ENCODE peak calls at places on chromosomes 13 and 19, in ten cellular contexts. J is epithelial cell of esophagus, D is left lung, L is mucosa of descending colon, T is dorsolateral prefrontal cortex, C is A673, K is H1, I is psoas muscle, U is SK-N-SH, M is brain microvascular endothelial cell. B is an unnamed sample.

GRCh38 chr13:46121597-46122163 is 16.8 kb upstream of the CPB2 start:
- DNase-seq in J (no peak), D (no peak), L (no peak), T (no peak), C (no peak), K (no peak), I (no peak), U (no peak), M (no peak), B (no peak)

GRCh38 chr19:10946964-10947657 is 13.7 kb upstream of the SMARCA4 start:
- DNase-seq in J (no peak), D (no peak), L (no peak), T (no peak), C (peak; percentile 82), K (no peak), I (no peak), U (no peak), M (no peak), B (no peak)

GRCh38 chr19:681029-681626 is 4.9 kb downstream of the FSTL3 start:
- DNase-seq in J (peak; percentile 92), D (peak; percentile 95), L (peak; percentile 95), T (peak; percentile 83), C (peak; percentile 92), K (no peak), I (no peak), U (peak; percentile 97), M (no peak), B (peak; percentile 96)

GRCh38 chr13:113630804-113631203 is 27.2 kb downstream of the ATP4B start:
- DNase-seq in J (no peak), D (peak; percentile 10), L (peak; percentile 14), T (no peak), C (no peak), K (no peak), I (no peak), U (no peak), M (no peak), B (no peak)

GRCh38 chr19:17846146-17846545 is 1.6 kb downstream of the JAK3 start:
- DNase-seq in J (no peak), D (no peak), L (no peak), T (no peak), C (no peak), K (no peak), I (no peak), U (no peak), M (no peak), B (no peak)

GRCh38 chr19:29482855-29483640 is 42.7 kb upstream of the VSTM2B start:
- DNase-seq in J (no peak), D (no peak), L (no peak), T (peak; percentile 27), C (no peak), K (no peak), I (no peak), U (no peak), M (no peak), B (no peak)

GRCh38 chr19:5064896-5065295 is 96.0 kb downstream of the KDM4B start:
- DNase-seq in J (no peak), D (no peak), L (no peak), T (no peak), C (no peak), K (no peak), I (no peak), U (no peak), M (no peak), B (no peak)

GRCh38 chr19:54247106-54247930 is 4.7 kb upstream of the LILRA6 start:
- DNase-seq in J (no peak), D (no peak), L (no peak), T (no peak), C (no peak), K (no peak), I (no peak), U (no peak), M (no peak), B (no peak)

GRCh38 chr13:66036024-66036614 is 1194.0 kb downstream of the PCDH9 start:
- DNase-seq in J (peak; percentile 57), D (no peak), L (no peak), T (no peak), C (peak; percentile 0), K (no peak), I (no peak), U (no peak), M (no peak), B (peak; percentile 9)

GRCh38 chr19:38653028-38653571 is 5.7 kb downstream of the ACTN4 start:
- DNase-seq in J (peak; percentile 59), D (no peak), L (peak; percentile 66), T (no peak), C (no peak), K (no peak), I (no peak), U (no peak), M (no peak), B (peak; percentile 60)

DNA sequence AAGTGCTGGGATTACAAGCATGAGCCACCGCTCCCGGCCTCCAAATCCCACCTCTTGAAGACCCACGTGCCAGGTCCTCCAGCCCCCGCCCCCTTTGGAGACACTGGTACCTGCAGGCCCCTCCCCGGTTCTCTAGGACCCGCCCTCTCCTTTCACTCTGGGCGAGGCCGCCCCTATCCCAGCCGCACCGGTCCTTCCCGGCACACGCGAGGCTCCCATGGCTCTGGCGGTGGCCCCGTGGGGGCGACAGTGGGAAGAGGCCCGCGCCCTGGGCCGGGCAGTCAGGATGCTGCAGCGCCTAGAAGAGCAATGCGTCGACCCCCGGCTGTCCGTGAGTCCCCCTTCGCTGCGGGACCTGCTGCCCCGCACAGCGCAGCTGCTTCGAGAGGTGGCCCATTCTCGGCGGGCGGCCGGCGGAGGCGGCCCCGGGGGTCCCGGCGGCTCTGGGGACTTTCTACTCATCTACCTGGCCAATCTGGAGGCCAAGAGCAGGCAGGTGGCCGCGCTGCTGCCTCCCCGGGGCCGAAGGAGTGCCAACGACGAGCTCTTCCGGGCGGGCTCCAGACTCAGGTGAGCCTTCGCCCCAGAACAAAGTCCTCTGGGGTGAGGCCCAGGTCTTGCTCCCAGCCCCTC is at the start of gene CBLC:
- DNase-seq in J (peak; percentile 99), D (peak; percentile 66), L (peak; percentile 91), T (no peak), C (no peak), K (peak; percentile 92), I (no peak), U (peak; percentile 49), M (no peak), B (no peak)
- TF ChIP-seq CTCF in J (peak; percentile 1), D (no peak), L (no peak), T (no peak), C (no peak), K (peak; percentile 0), I (no peak), U (no peak), M (peak; percentile 22), B (no peak)

DNA sequence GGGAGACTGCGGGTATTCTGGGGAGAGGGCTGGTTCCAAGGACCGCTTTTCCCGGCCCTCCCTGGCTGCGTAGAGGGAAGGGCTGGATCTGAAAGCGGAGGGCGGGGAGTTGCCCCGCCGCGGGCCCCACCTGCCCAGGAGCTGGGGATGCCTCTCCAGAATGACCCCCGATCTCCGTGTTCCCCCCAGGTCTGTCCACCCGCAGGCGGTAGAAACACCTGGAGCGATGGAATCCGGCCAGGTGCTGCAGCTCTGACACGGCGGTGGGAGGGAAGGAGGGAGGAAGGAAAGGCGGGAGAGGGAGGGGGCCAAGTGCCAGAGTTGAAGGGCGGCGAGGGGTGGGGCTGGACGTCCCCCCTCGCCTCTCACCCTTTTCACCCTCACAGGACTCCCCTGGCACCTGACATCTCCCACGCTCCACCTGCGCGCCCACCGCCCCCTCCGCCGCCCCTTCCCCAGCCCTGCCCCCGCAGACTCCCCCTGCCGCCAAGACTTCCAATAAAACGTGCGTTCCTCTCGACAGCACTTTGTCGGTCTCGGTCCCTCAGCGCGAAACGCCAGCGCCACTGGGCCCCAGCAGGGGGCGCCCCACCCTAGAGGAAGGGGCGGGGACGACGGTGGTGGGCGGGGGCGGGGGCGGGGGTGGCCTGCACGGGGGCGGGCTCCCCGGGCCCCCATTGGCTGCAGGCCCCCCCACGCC is 374 bp upstream of the FXYD7 start:
- DNase-seq in J (peak; percentile 43), D (no peak), L (peak; percentile 74), T (no peak), C (peak; percentile 64), K (peak; percentile 86), I (no peak), U (peak; percentile 91), M (no peak), B (peak; percentile 63)
- H3K4me3 ChIP-seq in J (no peak overlapping the region), D (no peak overlapping the region), L (no peak overlapping the region), T (peak overlapping the region; percentile 69), C (peak overlapping the region; percentile 34), K (peak overlapping the region; percentile 55), I (no peak overlapping the region), U (no peak overlapping the region), M (no peak overlapping the region), B (no peak overlapping the region)

GRCh38 chr13:94662274-94662945 is 49.9 kb downstream of the SOX21 start:
- DNase-seq in J (no peak), D (no peak), L (no peak), T (no peak), C (no peak), K (no peak), I (no peak), U (peak; percentile 32), M (no peak), B (peak; percentile 5)

GRCh38 chr13:94657167-94657566 is 55.2 kb downstream of the SOX21 start:
- DNase-seq in J (peak; percentile 65), D (no peak), L (no peak), T (no peak), C (peak; percentile 4), K (no peak), I (no peak), U (no peak), M (peak; percentile 10), B (peak; percentile 66)

GRCh38 chr13:94661396-94661795 is 50.9 kb downstream of the SOX21 start:
- DNase-seq in J (no peak), D (no peak), L (no peak), T (no peak), C (no peak), K (no peak), I (no peak), U (no peak), M (no peak), B (no peak)

GRCh38 chr13:94658926-94659649 is 53.3 kb downstream of the SOX21 start:
- DNase-seq in J (peak; percentile 14), D (no peak), L (no peak), T (no peak), C (peak; percentile 30), K (no peak), I (no peak), U (no peak), M (no peak), B (no peak)

GRCh38 chr13:94660695-94661324 is 51.5 kb downstream of the SOX21 start:
- DNase-seq in J (peak; percentile 22), D (no peak), L (no peak), T (no peak), C (peak; percentile 51), K (no peak), I (no peak), U (peak; percentile 13), M (peak; percentile 27), B (peak; percentile 63)
- TF ChIP-seq CTCF in J (no peak), D (no peak), L (no peak), T (peak; percentile 37), C (peak; percentile 54), K (peak; percentile 8), I (no peak), U (peak; percentile 48), M (peak; percentile 42), B (peak; percentile 40)

DNA sequence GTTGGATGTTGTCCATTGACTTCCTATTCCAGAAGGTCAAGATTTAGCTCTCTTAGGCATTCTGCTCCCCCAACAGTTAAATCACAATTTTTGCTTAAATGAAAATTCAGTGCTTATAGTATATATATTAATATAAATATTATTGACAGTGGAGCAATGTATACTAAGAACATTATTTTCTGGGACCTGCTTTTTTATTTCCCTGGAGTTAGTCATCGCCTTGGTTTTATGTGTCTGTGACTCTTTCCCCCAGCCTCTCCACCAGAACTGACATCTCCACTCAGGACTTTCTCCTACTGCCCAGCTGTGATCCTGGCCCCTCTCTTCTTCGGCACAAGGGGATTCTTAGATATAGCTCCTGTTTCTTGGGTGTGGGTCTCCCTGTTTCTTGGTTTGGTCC is 10.2 kb upstream of the MATK start:
- DNase-seq in J (no peak), D (no peak), L (no peak), T (no peak), C (no peak), K (no peak), I (no peak), U (no peak), M (no peak), B (no peak)
- H3K4me3 ChIP-seq in J (no peak overlapping the region), D (no peak overlapping the region), L (no peak overlapping the region), T (no peak overlapping the region), C (no peak overlapping the region), K (no peak overlapping the region), I (no peak overlapping the region), U (no peak overlapping the region), M (no peak overlapping the region), B (no peak overlapping the region)